ENCODE peak calls at places on chromosomes 7 and 10, in five cellular contexts. D, S, W, I and K are unnamed samples.

GRCh38 chr7:26490631-26491624 is 199.3 kb downstream of the SNX10 start:
- DNase-seq in D (no peak), S (no peak), W (no peak), I (no peak), K (no peak)

GRCh38 chr10:98696516-98696915 is 249.8 kb upstream of the HPS1 start:
- DNase-seq in D (no peak), S (no peak), W (no peak), I (no peak), K (no peak)

GRCh38 chr10:10007972-10008371 is 1009.7 kb upstream of the CELF2 start:
- DNase-seq in D (no peak), S (peak), W (no peak), I (no peak), K (no peak)

GRCh38 chr7:124781418-124781817 is 15.8 kb upstream of the GPR37 start:
- DNase-seq in D (no peak), S (no peak), W (no peak), I (no peak), K (no peak)

GRCh38 chr7:106127984-106128780 is 16.1 kb upstream of the SYPL1 start:
- DNase-seq in D (no peak), S (no peak), W (no peak), I (no peak), K (no peak)

GRCh38 chr7:35249537-35249907 is 4.4 kb downstream of the TBX20 start:
- DNase-seq in D (peak), S (no peak), W (no peak), I (no peak), K (no peak)

GRCh38 chr7:18958627-18959026 is 158.8 kb downstream of the TWIST1 start:
- DNase-seq in D (no peak), S (no peak), W (no peak), I (no peak), K (no peak)

GRCh38 chr10:32332299-32332750 is 14.6 kb downstream of the EPC1 start:
- DNase-seq in D (no peak), S (peak), W (peak), I (peak), K (peak)

GRCh38 chr10:49500420-49500819 is 38.5 kb downstream of the ERCC6 start:
- DNase-seq in D (no peak), S (no peak), W (no peak), I (no peak), K (no peak)

GRCh38 chr7:157551325-157552070 is 214.7 kb downstream of the DNAJB6 start:
- DNase-seq in D (no peak), S (no peak), W (no peak), I (no peak), K (no peak)

GRCh38 chr7:148819697-148820332 is 64.3 kb downstream of the EZH2 start:
- DNase-seq in D (no peak), S (no peak), W (no peak), I (no peak), K (no peak)

GRCh38 chr10:102410427-102411073 is 8.0 kb downstream of the PSD start:
- DNase-seq in D (no peak), S (no peak), W (peak), I (peak), K (peak)

GRCh38 chr10:33732176-33733025 is 397.9 kb upstream of the NRP1 start:
- DNase-seq in D (no peak), S (no peak), W (no peak), I (no peak), K (no peak)

GRCh38 chr10:43123361-43124093 is 14.7 kb upstream of the CSGALNACT2 start:
- DNase-seq in D (no peak), S (no peak), W (no peak), I (no peak), K (no peak)

GRCh38 chr10:73827346-73828089 is 16.1 kb upstream of the NDST2 start:
- DNase-seq in D (no peak), S (no peak), W (no peak), I (no peak), K (no peak)

GRCh38 chr10:112966191-112966855 is 16.3 kb downstream of the TCF7L2 start:
- DNase-seq in D (no peak), S (no peak), W (no peak), I (no peak), K (no peak)

GRCh38 chr10:16520900-16521299 is 779 bp downstream of the C1QL3 start:
- DNase-seq in D (peak), S (no peak), W (no peak), I (peak), K (no peak)

GRCh38 chr7:106386958-106387357 is 102.2 kb upstream of the NAMPT start:
- DNase-seq in D (no peak), S (no peak), W (no peak), I (no peak), K (no peak)

GRCh38 chr7:101728888-101729883 is 88.2 kb upstream of the CUX1 start:
- DNase-seq in D (no peak), S (no peak), W (no peak), I (no peak), K (no peak)

GRCh38 chr7:74501298-74501697 is 47.6 kb downstream of the GTF2IRD1 start:
- DNase-seq in D (peak), S (no peak), W (no peak), I (no peak), K (no peak)

GRCh38 chr10:132650611-132651250 is 113.1 kb downstream of the INPP5A start:
- DNase-seq in D (no peak), S (no peak), W (no peak), I (no peak), K (no peak)

GRCh38 chr7:109178342-109178741 is 608.7 kb downstream of the DNAJB9 start:
- DNase-seq in D (no peak), S (no peak), W (no peak), I (no peak), K (no peak)